ENCODE peak calls at places on chromosomes 5 and 9, in eight cellular contexts. S is cardiac fibroblast, R is esophagus squamous epithelium, C is mammary epithelial cell, K is breast epithelium, A is nephron progenitor cell, Q is fibroblast of the aortic adventitia, I is colonic mucosa. U is an unnamed sample.

GRCh38 chr5:96381526-96381925 is 51.5 kb downstream of the PCSK1 start:
- DNase-seq in A (peak; percentile 18), I (peak; percentile 20), R (no peak), Q (no peak), K (no peak), C (no peak), S (no peak), U (no peak)

GRCh38 chr5:83368317-83368716 is 103.2 kb upstream of the VCAN start:
- DNase-seq in I (no peak), S (peak; percentile 35), Q (peak; percentile 81), C (peak; percentile 95), K (no peak), A (no peak), R (no peak), U (no peak)

GRCh38 chr9:116859763-116860162 is 172.7 kb downstream of the TRIM32 start:
- DNase-seq in R (no peak), S (no peak), K (no peak), Q (no peak), I (no peak), A (no peak), C (peak; percentile 94), U (no peak)

GRCh38 chr5:55278778-55279177 is 28.7 kb downstream of the DHX29 start:
- DNase-seq in K (no peak), I (no peak), S (no peak), C (peak; percentile 22), Q (peak; percentile 11), R (no peak), A (no peak), U (no peak)

GRCh38 chr9:121350993-121351561 is 19.0 kb downstream of the STOM start:
- DNase-seq in K (peak; percentile 84), S (peak; percentile 97), Q (peak; percentile 98), I (peak; percentile 82), A (no peak), C (peak; percentile 84), R (no peak), U (peak; percentile 73)

GRCh38 chr5:105573575-105573974 is 2011.0 kb upstream of the NUDT12 start:
- DNase-seq in I (no peak), A (no peak), K (no peak), Q (no peak), R (no peak), S (no peak), C (no peak), U (no peak)

GRCh38 chr5:169895876-169896275 is 84.4 kb downstream of the INSYN2B start:
- DNase-seq in C (no peak), Q (peak; percentile 84), I (no peak), S (peak; percentile 70), K (no peak), R (no peak), A (no peak), U (no peak)

GRCh38 chr5:143506881-143507552 is 103.5 kb upstream of the NR3C1 start:
- DNase-seq in K (peak; percentile 26), A (no peak), I (no peak), R (no peak), S (peak; percentile 93), C (peak; percentile 90), Q (peak; percentile 97), U (peak; percentile 64)

GRCh38 chr5:110321117-110321516 is 405.4 kb downstream of the TMEM232 start:
- DNase-seq in I (no peak), K (no peak), Q (peak; percentile 8), S (no peak), R (no peak), A (no peak), C (no peak), U (no peak)

GRCh38 chr9:75855509-75855908 is 35.0 kb upstream of the PCSK5 start:
- DNase-seq in K (no peak), I (peak; percentile 46), S (peak; percentile 5), C (peak; percentile 16), Q (peak; percentile 30), A (no peak), R (no peak), U (peak; percentile 22)

GRCh38 chr9:90007516-90008430 is 403.0 kb downstream of the GADD45G start:
- DNase-seq in Q (peak; percentile 48), A (no peak), C (peak; percentile 79), K (no peak), R (no peak), I (no peak), S (peak; percentile 67), U (no peak)

GRCh38 chr5:100803391-100803790 is 99.7 kb downstream of the ST8SIA4 start:
- DNase-seq in Q (peak; percentile 54), A (no peak), R (no peak), C (no peak), S (peak; percentile 17), K (no peak), I (no peak), U (no peak)

GRCh38 chr5:170648546-170648945 is 135.0 kb upstream of the GABRP start:
- DNase-seq in I (no peak), S (no peak), R (no peak), C (peak; percentile 36), Q (no peak), K (no peak), A (no peak), U (no peak)

GRCh38 chr9:115423646-115424045 is 305.7 kb upstream of the TNC start:
- DNase-seq in K (no peak), R (no peak), S (no peak), C (no peak), A (no peak), I (no peak), Q (no peak), U (no peak)

GRCh38 chr9:132516301-132516700 is 66.1 kb upstream of the BARHL1 start:
- DNase-seq in S (no peak), R (no peak), C (no peak), I (no peak), A (no peak), Q (no peak), K (no peak), U (no peak)

GRCh38 chr5:52788505-52788821 is 747 bp downstream of the ITGA1 start:
- DNase-seq in K (no peak), A (no peak), I (no peak), Q (no peak), C (no peak), S (no peak), R (no peak), U (no peak)

GRCh38 chr5:173378727-173379126 is 50.5 kb upstream of the STC2 start:
- DNase-seq in K (no peak), I (no peak), R (no peak), C (no peak), S (no peak), A (no peak), Q (no peak), U (no peak)

GRCh38 chr5:80269991-80270438 is 14.2 kb upstream of the SERINC5 start:
- DNase-seq in I (no peak), S (no peak), Q (no peak), R (no peak), C (no peak), K (no peak), A (no peak), U (no peak)

GRCh38 chr5:80276186-80276585 is 20.3 kb upstream of the SERINC5 start:
- DNase-seq in K (no peak), S (no peak), R (no peak), A (no peak), C (no peak), I (no peak), Q (no peak), U (no peak)

GRCh38 chr5:80275347-80275746 is 19.5 kb upstream of the SERINC5 start:
- DNase-seq in A (no peak), I (no peak), C (no peak), K (no peak), S (peak; percentile 59), R (no peak), Q (peak; percentile 38), U (peak; percentile 38)
- TF ChIP-seq CTCF in A (peak; percentile 34), I (peak; percentile 18), C (peak; percentile 49), K (no peak), S (peak; percentile 27), R (no peak), Q (peak; percentile 52), U (peak; percentile 33)

GRCh38 chr9:32345243-32345642 is 39.2 kb upstream of the ACO1 start:
- DNase-seq in Q (no peak), C (no peak), S (no peak), I (no peak), R (no peak), A (no peak), K (no peak), U (no peak)

GRCh38 chr9:32348289-32348688 is 36.2 kb upstream of the ACO1 start:
- DNase-seq in S (peak; percentile 36), K (no peak), R (no peak), Q (peak; percentile 37), C (peak; percentile 41), I (no peak), A (no peak), U (no peak)

GRCh38 chr9:32351845-32352244 is 32.6 kb upstream of the ACO1 start:
- DNase-seq in I (no peak), C (no peak), S (peak; percentile 5), A (peak; percentile 11), K (no peak), R (no peak), Q (no peak), U (no peak)

GRCh38 chr9:32350682-32351081 is 33.8 kb upstream of the ACO1 start:
- DNase-seq in A (no peak), I (no peak), S (peak; percentile 50), Q (peak; percentile 51), K (no peak), R (no peak), C (peak; percentile 14), U (no peak)
- TF ChIP-seq CTCF in A (no peak), I (no peak), S (peak; percentile 7), Q (peak; percentile 28), K (peak; percentile 19), R (no peak), C (peak; percentile 43), U (no peak)

GRCh38 chr9:7848498-7848897 is 48.9 kb upstream of the DMAC1 start:
- DNase-seq in Q (no peak), I (no peak), R (no peak), A (no peak), K (no peak), C (no peak), S (no peak), U (no peak)

GRCh38 chr9:7841831-7842230 is 42.3 kb upstream of the DMAC1 start:
- DNase-seq in R (no peak), K (no peak), A (no peak), Q (peak; percentile 1), I (no peak), C (no peak), S (no peak), U (no peak)

DNA sequence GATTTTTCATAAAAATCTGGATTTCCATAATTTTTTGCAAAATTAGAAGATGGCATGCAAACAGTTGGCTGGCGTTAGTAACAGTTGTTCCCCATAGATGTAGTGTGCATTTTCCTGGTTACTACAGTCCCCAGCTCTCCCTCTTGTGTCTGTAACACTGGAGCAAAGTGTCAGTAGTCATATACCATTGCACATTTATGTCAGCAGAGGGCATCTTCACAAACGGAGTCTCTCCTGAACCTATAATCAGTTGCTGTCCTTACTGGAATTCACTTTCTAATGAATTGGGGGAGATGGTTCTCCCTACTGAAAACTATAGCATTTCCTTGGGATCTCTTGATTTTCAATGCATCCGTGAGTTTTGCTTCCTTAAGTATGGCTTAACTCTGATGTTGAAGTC is 44.7 kb upstream of the DMAC1 start:
- DNase-seq in C (no peak), Q (peak; percentile 41), K (no peak), R (no peak), S (peak; percentile 5), I (peak; percentile 23), A (no peak), U (peak; percentile 4)
- TF ChIP-seq CTCF in C (peak; percentile 35), Q (peak; percentile 42), K (no peak), R (no peak), S (peak; percentile 6), I (peak; percentile 40), A (no peak), U (no peak)

GRCh38 chr5:174493536-174493935 is 230.8 kb upstream of the MSX2 start:
- DNase-seq in A (no peak), C (no peak), I (no peak), S (no peak), Q (no peak), K (no peak), R (no peak), U (no peak)
- TF ChIP-seq CTCF in A (no peak), C (no peak), I (no peak), S (no peak), Q (no peak), K (no peak), R (no peak), U (no peak)

U was measured in Calu3.